ENCODE peak calls at places on chromosomes 4 and X, in four cellular contexts. T is sigmoid colon, R is suprapubic skin, L is adrenal gland. F is an unnamed sample.
A peak's percentile ranks its signal among the peaks of the same experiment; 100 is the strongest.

GRCh38 chr4:105061136-105061696 is 85.5 kb upstream of the TET2 start:
- DNase-seq in T (no peak), R (no peak), L (no peak), F (no peak)

GRCh38 chr4:144646523-144647094 is 653 bp downstream of the HHIP start:
- DNase-seq in T (no peak), R (no peak), L (no peak), F (no peak)

GRCh38 chr4:154416183-154416543 is 75.4 kb downstream of the DCHS2 start:
- DNase-seq in T (peak; percentile 77), R (no peak), L (peak; percentile 15), F (no peak)

GRCh38 chr4:70583952-70584834 is 7.9 kb upstream of the AMBN start:
- DNase-seq in T (no peak), R (no peak), L (no peak), F (no peak)

GRCh38 chrX:65688403-65688881 is 21.0 kb downstream of the MSN start:
- DNase-seq in T (no peak), R (no peak), L (no peak), F (no peak)

GRCh38 chrX:96685205-96686099 is 810 bp downstream of the DIAPH2 start:
- DNase-seq in T (peak; percentile 68), R (peak; percentile 63), L (peak; percentile 23), F (peak; percentile 86)

GRCh38 chrX:137432609-137433008 is 133.3 kb upstream of the ZIC3 start:
- DNase-seq in T (no peak), R (no peak), L (no peak), F (no peak)

GRCh38 chrX:5708209-5708608 is 520.5 kb downstream of the NLGN4X start:
- DNase-seq in T (no peak), R (no peak), L (no peak), F (no peak)

GRCh38 chr4:48462363-48462762 is 20.8 kb upstream of the SLC10A4 start:
- DNase-seq in T (no peak), R (no peak), L (no peak), F (no peak)

GRCh38 chr4:53563824-53564223 is 27.5 kb downstream of the LNX1 start:
- DNase-seq in T (no peak), R (no peak), L (no peak), F (no peak)

GRCh38 chr4:48944252-48944651 is 37.7 kb upstream of the OCIAD2 start:
- DNase-seq in T (no peak), R (no peak), L (no peak), F (no peak)

GRCh38 chr4:83993774-83994173 is 457.9 kb downstream of the GPAT3 start:
- DNase-seq in T (no peak), R (no peak), L (no peak), F (no peak)

GRCh38 chr4:53804719-53805118 is 213.4 kb upstream of the LNX1 start:
- DNase-seq in T (no peak), R (no peak), L (peak; percentile 44), F (no peak)

GRCh38 chrX:103417933-103418332 is 41.6 kb downstream of the BEX3 start:
- DNase-seq in T (no peak), R (no peak), L (no peak), F (no peak)

GRCh38 chrX:45145492-45146215 is 55.0 kb downstream of the DIPK2B start:
- DNase-seq in T (no peak), R (no peak), L (no peak), F (no peak)

DNA sequence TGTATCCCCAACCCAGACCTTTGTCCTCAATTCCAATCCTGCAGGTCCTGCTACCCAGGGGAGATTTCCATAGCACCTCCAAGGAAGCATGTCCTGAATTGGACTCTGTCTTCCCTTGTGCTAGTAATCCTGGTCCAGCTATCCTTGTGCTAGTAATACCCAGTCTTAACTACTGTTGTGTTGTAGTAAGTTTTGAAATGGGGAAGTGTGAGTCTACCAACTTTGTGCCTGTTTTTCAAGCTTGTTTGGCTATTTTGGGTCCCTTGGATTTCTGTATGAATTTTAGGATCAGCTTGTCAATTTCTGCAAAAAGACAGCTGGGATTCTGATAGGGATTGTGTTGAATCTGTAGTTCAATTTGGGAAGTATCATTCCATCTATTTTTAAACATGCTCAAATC is 51.4 kb downstream of the CD99L2 start:
- DNase-seq in T (no peak), R (no peak), L (no peak), F (no peak)
- H3K4me1 ChIP-seq in T (no peaks in the 10 kb centered on the region), R (peaks cover 6% of the 10 kb centered on the region), L (no peaks in the 10 kb centered on the region), F (no peaks in the 10 kb centered on the region)

DNA sequence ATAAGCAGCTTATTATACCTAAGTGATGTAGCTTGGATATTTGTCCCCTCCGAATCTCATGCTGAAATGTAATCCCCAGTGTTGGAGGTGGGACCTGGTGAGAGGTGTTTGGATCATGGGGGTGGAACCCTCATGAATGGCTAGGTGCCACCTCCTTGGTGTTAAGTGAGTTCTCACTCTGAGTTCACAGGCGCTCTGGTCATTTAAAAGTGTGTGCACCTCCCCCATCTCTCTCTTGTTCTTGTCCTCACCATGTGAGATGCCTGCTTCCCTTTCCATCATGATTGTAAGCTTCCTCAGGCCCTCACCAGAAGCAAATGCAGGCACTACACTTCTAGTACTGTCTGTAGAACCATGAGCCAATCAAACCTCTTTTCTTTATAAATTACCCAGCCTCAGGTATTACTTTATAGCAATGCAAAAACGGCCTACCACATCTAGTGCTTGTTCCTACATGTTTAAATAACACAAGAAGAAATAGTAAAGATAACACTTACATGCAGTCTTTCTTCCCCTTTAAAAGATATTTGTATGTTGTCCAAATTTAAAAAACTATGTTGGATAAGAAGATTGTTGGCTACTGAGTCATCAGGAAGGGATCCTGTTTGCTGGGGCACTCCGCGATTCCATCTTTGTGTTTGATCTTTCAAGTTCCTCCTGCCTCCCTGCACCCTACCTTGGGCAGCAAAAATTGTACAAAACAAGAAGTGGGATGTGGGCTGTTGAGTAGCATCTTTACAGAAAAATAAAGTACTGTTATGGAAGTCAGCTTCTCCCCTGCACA is 29.7 kb downstream of the PPP1R2C start:
- DNase-seq in T (no peak), R (no peak), L (peak; percentile 36), F (no peak)
- H3K4me3 ChIP-seq in T (no peak overlapping the region), R (no peak overlapping the region), L (no peak overlapping the region), F (no peak overlapping the region)

GRCh38 chrX:153928846-153929245 is 2.8 kb upstream of the ARHGAP4 start:
- DNase-seq in T (no peak), R (no peak), L (no peak), F (peak; percentile 72)

GRCh38 chrX:153927686-153927935 is 1.5 kb upstream of the ARHGAP4 start:
- DNase-seq in T (no peak), R (no peak), L (no peak), F (no peak)

GRCh38 chrX:153926863-153927685 is 1.0 kb upstream of the ARHGAP4 start:
- DNase-seq in T (peak; percentile 80), R (no peak), L (peak; percentile 82), F (peak; percentile 96)

GRCh38 chrX:153929576-153929975 is 3.5 kb upstream of the ARHGAP4 start:
- DNase-seq in T (no peak), R (no peak), L (no peak), F (peak; percentile 78)

GRCh38 chrX:153927936-153928760 is 2.1 kb upstream of the ARHGAP4 start:
- DNase-seq in T (peak; percentile 98), R (peak; percentile 96), L (peak; percentile 97), F (peak; percentile 99)
- TF ChIP-seq POLR2A in T (no peak), R (no peak), L (peak; percentile 85), F (peak; percentile 35)

GRCh38 chr4:121191351-121191750 is 27.2 kb upstream of the TNIP3 start:
- DNase-seq in T (no peak), R (no peak), L (no peak), F (no peak)
- H3K4me1 ChIP-seq in T (no peaks in the 10 kb centered on the region), R (peaks cover 5% of the 10 kb centered on the region), L (no peaks in the 10 kb centered on the region), F (peaks cover 11% of the 10 kb centered on the region)

F was measured in spleen.